ENCODE peak calls at places on chromosomes 2 and 18, in ten cellular contexts. One of them, this sample, is unnamed. For H3K27me3, the result is how much of the 10 kb centered on the place peaks cover.

GRCh38 chr2:162185833-162186232 is 33.8 kb upstream of the GCG start:
- DNase-seq in uterus: no peak
- DNase-seq in ovary: no peak
- DNase-seq in right atrium auricular region: no peak
- DNase-seq in BJ: no peak
- DNase-seq in CD4-positive, alpha-beta T cell: no peak
- DNase-seq in colonic mucosa: no peak
- DNase-seq in heart right ventricle: no peak
- DNase-seq in transverse colon: no peak
- DNase-seq in body of pancreas: no peak
- DNase-seq in this sample: no peak

GRCh38 chr18:76621184-76621583 is 126.1 kb upstream of the ZNF516 start:
- DNase-seq in transverse colon: no peak
- DNase-seq in right atrium auricular region: no peak
- DNase-seq in colonic mucosa: no peak
- DNase-seq in body of pancreas: no peak
- DNase-seq in CD4-positive, alpha-beta T cell: no peak
- DNase-seq in BJ: no peak
- DNase-seq in heart right ventricle: no peak
- DNase-seq in ovary: no peak
- DNase-seq in uterus: peak
- DNase-seq in this sample: peak

GRCh38 chr2:215635788-215636139 is 199.9 kb upstream of the FN1 start:
- DNase-seq in body of pancreas: no peak
- DNase-seq in right atrium auricular region: no peak
- DNase-seq in heart right ventricle: no peak
- DNase-seq in CD4-positive, alpha-beta T cell: no peak
- DNase-seq in colonic mucosa: no peak
- DNase-seq in transverse colon: no peak
- DNase-seq in uterus: no peak
- DNase-seq in ovary: no peak
- DNase-seq in BJ: no peak
- DNase-seq in this sample: no peak

GRCh38 chr2:1588994-1589611 is 155.2 kb downstream of the PXDN start:
- DNase-seq in CD4-positive, alpha-beta T cell: no peak
- DNase-seq in ovary: no peak
- DNase-seq in uterus: no peak
- DNase-seq in body of pancreas: no peak
- DNase-seq in right atrium auricular region: no peak
- DNase-seq in transverse colon: no peak
- DNase-seq in BJ: no peak
- DNase-seq in colonic mucosa: no peak
- DNase-seq in heart right ventricle: no peak
- DNase-seq in this sample: no peak

GRCh38 chr2:173648816-173649215 is 294.1 kb downstream of the CDCA7 start:
- DNase-seq in right atrium auricular region: no peak
- DNase-seq in heart right ventricle: no peak
- DNase-seq in colonic mucosa: no peak
- DNase-seq in ovary: no peak
- DNase-seq in body of pancreas: no peak
- DNase-seq in BJ: no peak
- DNase-seq in transverse colon: no peak
- DNase-seq in uterus: no peak
- DNase-seq in CD4-positive, alpha-beta T cell: no peak
- DNase-seq in this sample: no peak

GRCh38 chr2:23381084-23381483 is 3.9 kb upstream of the KLHL29 start:
- DNase-seq in colonic mucosa: no peak
- DNase-seq in transverse colon: peak
- DNase-seq in body of pancreas: peak
- DNase-seq in right atrium auricular region: peak
- DNase-seq in heart right ventricle: no peak
- DNase-seq in CD4-positive, alpha-beta T cell: no peak
- DNase-seq in BJ: no peak
- DNase-seq in ovary: no peak
- DNase-seq in uterus: peak
- DNase-seq in this sample: peak

GRCh38 chr18:63476666-63477065 is at the start of gene SERPINB5:
- DNase-seq in uterus: no peak
- DNase-seq in ovary: no peak
- DNase-seq in BJ: no peak
- DNase-seq in heart right ventricle: no peak
- DNase-seq in colonic mucosa: peak
- DNase-seq in CD4-positive, alpha-beta T cell: no peak
- DNase-seq in body of pancreas: no peak
- DNase-seq in right atrium auricular region: no peak
- DNase-seq in transverse colon: peak
- DNase-seq in this sample: peak

GRCh38 chr2:202064206-202064880 is 8.7 kb upstream of the KIAA2012 start:
- DNase-seq in body of pancreas: no peak
- DNase-seq in heart right ventricle: no peak
- DNase-seq in transverse colon: no peak
- DNase-seq in CD4-positive, alpha-beta T cell: no peak
- DNase-seq in right atrium auricular region: no peak
- DNase-seq in BJ: peak
- DNase-seq in colonic mucosa: no peak
- DNase-seq in ovary: no peak
- DNase-seq in uterus: peak
- DNase-seq in this sample: peak

GRCh38 chr2:151056870-151057269 is 204.8 kb downstream of the RBM43 start:
- DNase-seq in body of pancreas: no peak
- DNase-seq in CD4-positive, alpha-beta T cell: no peak
- DNase-seq in transverse colon: no peak
- DNase-seq in right atrium auricular region: no peak
- DNase-seq in colonic mucosa: no peak
- DNase-seq in BJ: no peak
- DNase-seq in heart right ventricle: no peak
- DNase-seq in uterus: no peak
- DNase-seq in ovary: no peak
- DNase-seq in this sample: no peak

GRCh38 chr18:3262234-3263171 is 570 bp downstream of the MYL12B start:
- DNase-seq in CD4-positive, alpha-beta T cell: peak
- DNase-seq in uterus: no peak
- DNase-seq in BJ: no peak
- DNase-seq in transverse colon: no peak
- DNase-seq in colonic mucosa: peak
- DNase-seq in heart right ventricle: no peak
- DNase-seq in right atrium auricular region: no peak
- DNase-seq in ovary: no peak
- DNase-seq in body of pancreas: no peak
- DNase-seq in this sample: no peak

GRCh38 chr2:218899147-218899546 is 18.5 kb downstream of the WNT10A start:
- DNase-seq in body of pancreas: no peak
- DNase-seq in heart right ventricle: no peak
- DNase-seq in BJ: no peak
- DNase-seq in colonic mucosa: no peak
- DNase-seq in right atrium auricular region: no peak
- DNase-seq in CD4-positive, alpha-beta T cell: no peak
- DNase-seq in ovary: no peak
- DNase-seq in transverse colon: no peak
- DNase-seq in uterus: no peak
- DNase-seq in this sample: no peak

GRCh38 chr2:218898109-218898878 is 17.6 kb downstream of the WNT10A start:
- DNase-seq in right atrium auricular region: peak
- DNase-seq in body of pancreas: peak
- DNase-seq in transverse colon: peak
- DNase-seq in colonic mucosa: peak
- DNase-seq in heart right ventricle: peak
- DNase-seq in uterus: peak
- DNase-seq in BJ: no peak
- DNase-seq in CD4-positive, alpha-beta T cell: peak
- DNase-seq in ovary: peak
- DNase-seq in this sample: peak

GRCh38 chr2:218902427-218902826 is 21.8 kb downstream of the WNT10A start:
- DNase-seq in body of pancreas: no peak
- DNase-seq in colonic mucosa: no peak
- DNase-seq in ovary: no peak
- DNase-seq in uterus: no peak
- DNase-seq in CD4-positive, alpha-beta T cell: no peak
- DNase-seq in transverse colon: no peak
- DNase-seq in BJ: no peak
- DNase-seq in right atrium auricular region: no peak
- DNase-seq in heart right ventricle: no peak
- DNase-seq in this sample: no peak

GRCh38 chr2:218908721-218909619 is 28.3 kb downstream of the WNT10A start:
- DNase-seq in transverse colon: peak
- DNase-seq in BJ: peak
- DNase-seq in CD4-positive, alpha-beta T cell: peak
- DNase-seq in colonic mucosa: peak
- DNase-seq in heart right ventricle: peak
- DNase-seq in body of pancreas: peak
- DNase-seq in ovary: peak
- DNase-seq in right atrium auricular region: peak
- DNase-seq in uterus: peak
- DNase-seq in this sample: peak

GRCh38 chr2:218904176-218904575 is 23.5 kb downstream of the WNT10A start:
- DNase-seq in body of pancreas: no peak
- DNase-seq in CD4-positive, alpha-beta T cell: no peak
- DNase-seq in transverse colon: no peak
- DNase-seq in uterus: no peak
- DNase-seq in right atrium auricular region: no peak
- DNase-seq in BJ: no peak
- DNase-seq in ovary: no peak
- DNase-seq in colonic mucosa: no peak
- DNase-seq in heart right ventricle: no peak
- DNase-seq in this sample: no peak
- H3K27me3 ChIP-seq in body of pancreas: under half
- H3K27me3 ChIP-seq in CD4-positive, alpha-beta T cell: under half
- H3K27me3 ChIP-seq in transverse colon: half or more
- H3K27me3 ChIP-seq in uterus: under half
- H3K27me3 ChIP-seq in right atrium auricular region: under half
- H3K27me3 ChIP-seq in BJ: under half
- H3K27me3 ChIP-seq in ovary: under half
- H3K27me3 ChIP-seq in colonic mucosa: under half
- H3K27me3 ChIP-seq in heart right ventricle: half or more
- H3K27me3 ChIP-seq in this sample: under half

DNA sequence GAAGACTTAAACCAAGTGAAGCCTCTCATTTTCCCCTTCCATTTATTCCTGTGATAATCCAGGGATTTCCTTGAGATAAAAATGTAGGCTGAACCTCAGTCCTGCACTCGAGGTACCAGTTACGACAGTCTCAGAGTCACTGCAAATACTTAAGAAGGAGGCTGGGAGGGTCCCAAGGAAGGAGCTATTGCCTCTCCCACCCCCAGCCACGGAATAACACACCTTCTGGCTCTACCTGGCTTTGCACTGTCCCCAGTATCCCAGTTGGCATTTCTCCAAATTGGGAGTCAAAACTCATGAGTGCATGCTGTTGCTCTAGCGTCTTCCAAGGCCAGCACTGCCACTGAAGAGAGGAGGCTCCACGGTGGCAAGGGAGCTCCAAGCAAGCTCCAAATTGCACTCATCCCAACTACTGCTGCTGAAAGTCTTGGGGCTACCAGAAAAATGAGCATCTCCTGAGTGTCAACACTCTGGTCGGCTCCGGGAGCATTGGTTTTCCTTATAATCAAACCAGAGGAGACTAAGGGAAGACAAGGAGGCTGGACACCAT is 1.6 kb downstream of the SCTR start:
- DNase-seq in uterus: no peak
- DNase-seq in CD4-positive, alpha-beta T cell: no peak
- DNase-seq in right atrium auricular region: no peak
- DNase-seq in heart right ventricle: no peak
- DNase-seq in body of pancreas: no peak
- DNase-seq in transverse colon: no peak
- DNase-seq in BJ: no peak
- DNase-seq in ovary: no peak
- DNase-seq in colonic mucosa: no peak
- DNase-seq in this sample: peak
- H3K27me3 ChIP-seq in uterus: under half
- H3K27me3 ChIP-seq in CD4-positive, alpha-beta T cell: under half
- H3K27me3 ChIP-seq in right atrium auricular region: under half
- H3K27me3 ChIP-seq in heart right ventricle: under half
- H3K27me3 ChIP-seq in body of pancreas: under half
- H3K27me3 ChIP-seq in transverse colon: under half
- H3K27me3 ChIP-seq in BJ: under half
- H3K27me3 ChIP-seq in ovary: under half
- H3K27me3 ChIP-seq in colonic mucosa: under half
- H3K27me3 ChIP-seq in this sample: under half

DNA sequence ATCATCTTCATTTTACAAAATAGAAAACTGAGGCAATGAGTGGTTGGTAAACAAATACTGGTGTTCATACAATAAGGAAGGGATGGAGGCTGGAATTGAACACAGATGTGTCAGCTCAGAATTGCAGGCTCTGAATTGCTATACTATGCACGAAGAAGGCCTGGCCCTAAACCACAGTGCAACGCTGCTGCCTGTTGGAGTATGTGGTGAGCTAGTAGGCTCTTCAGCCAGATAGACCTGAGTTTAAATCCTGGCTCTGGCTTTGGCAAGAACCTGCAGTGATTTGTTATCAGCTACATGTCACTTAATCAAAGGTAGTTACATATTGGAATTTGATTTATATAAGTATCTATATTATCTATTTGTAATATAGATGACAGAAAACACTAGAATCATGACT is 1602.4 kb upstream of the CELF4 start:
- DNase-seq in BJ: no peak
- DNase-seq in colonic mucosa: no peak
- DNase-seq in right atrium auricular region: no peak
- DNase-seq in uterus: no peak
- DNase-seq in ovary: no peak
- DNase-seq in heart right ventricle: no peak
- DNase-seq in CD4-positive, alpha-beta T cell: no peak
- DNase-seq in transverse colon: no peak
- DNase-seq in body of pancreas: no peak
- DNase-seq in this sample: no peak
- H3K27me3 ChIP-seq in BJ: under half
- H3K27me3 ChIP-seq in colonic mucosa: under half
- H3K27me3 ChIP-seq in right atrium auricular region: under half
- H3K27me3 ChIP-seq in uterus: under half
- H3K27me3 ChIP-seq in ovary: under half
- H3K27me3 ChIP-seq in heart right ventricle: under half
- H3K27me3 ChIP-seq in CD4-positive, alpha-beta T cell: under half
- H3K27me3 ChIP-seq in transverse colon: under half
- H3K27me3 ChIP-seq in body of pancreas: under half
- H3K27me3 ChIP-seq in this sample: under half

DNA sequence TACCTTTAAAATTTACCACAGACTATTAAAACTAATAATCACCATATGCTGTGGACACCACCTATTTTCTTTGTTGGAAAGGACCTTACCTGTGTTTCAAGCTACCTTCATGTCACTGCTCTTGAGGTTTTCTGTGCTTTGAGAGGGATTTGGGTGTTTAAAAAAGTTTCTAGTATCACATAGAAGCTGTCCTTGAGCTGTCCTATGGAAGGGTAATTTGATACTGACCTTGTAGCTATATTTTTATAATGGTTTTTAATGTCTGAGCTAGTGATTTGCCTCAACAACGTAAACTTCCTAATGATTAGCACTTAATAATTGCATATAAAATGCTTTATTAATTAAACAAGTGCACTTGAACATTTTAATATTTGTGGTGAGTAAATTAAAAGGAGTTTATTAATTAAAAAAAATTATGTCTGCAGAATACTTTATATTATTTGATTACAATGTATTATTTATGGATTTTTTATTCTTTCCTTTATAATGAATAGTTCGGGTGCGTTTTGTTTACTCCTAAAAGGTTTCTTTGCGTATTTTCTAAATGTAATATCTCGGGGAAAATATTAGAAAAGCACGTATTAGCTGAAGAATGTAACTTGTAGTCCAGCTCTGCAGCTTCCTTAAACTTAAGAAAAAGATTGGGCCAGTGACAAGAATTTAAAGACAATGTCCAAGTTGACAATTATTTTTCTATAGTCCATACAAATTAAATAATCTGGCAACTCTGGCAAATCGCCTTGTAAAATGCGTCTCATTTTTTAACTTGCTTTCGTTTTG is 2.3 kb downstream of the HOXD8 start:
- DNase-seq in colonic mucosa: no peak
- DNase-seq in CD4-positive, alpha-beta T cell: no peak
- DNase-seq in body of pancreas: no peak
- DNase-seq in heart right ventricle: no peak
- DNase-seq in ovary: no peak
- DNase-seq in BJ: no peak
- DNase-seq in uterus: no peak
- DNase-seq in right atrium auricular region: no peak
- DNase-seq in transverse colon: no peak
- DNase-seq in this sample: no peak
- H3K27me3 ChIP-seq in colonic mucosa: under half
- H3K27me3 ChIP-seq in CD4-positive, alpha-beta T cell: half or more
- H3K27me3 ChIP-seq in body of pancreas: half or more
- H3K27me3 ChIP-seq in heart right ventricle: half or more
- H3K27me3 ChIP-seq in ovary: under half
- H3K27me3 ChIP-seq in BJ: under half
- H3K27me3 ChIP-seq in uterus: under half
- H3K27me3 ChIP-seq in right atrium auricular region: under half
- H3K27me3 ChIP-seq in transverse colon: half or more
- H3K27me3 ChIP-seq in this sample: under half

This sample was measured in small intestine.